ENCODE peak calls at places on chromosomes 6 and 20, in four cellular contexts. H is cardiac muscle cell, V is fibroblast of lung, Y is A549. J is an unnamed sample.

GRCh38 chr20:36179170-36179945 is 24.8 kb downstream of the EPB41L1 start:
- DNase-seq in H (no peak), V (no peak), Y (no peak), J (no peak)

GRCh38 chr20:33305591-33306057 is 22.6 kb downstream of the BPIFB1 start:
- DNase-seq in H (peak; percentile 14), V (no peak), Y (peak; percentile 35), J (no peak)

GRCh38 chr6:113920663-113921267 is 50.2 kb downstream of the HDAC2 start:
- DNase-seq in H (no peak), V (no peak), Y (no peak), J (no peak)

GRCh38 chr6:46014511-46015118 is 1.0 kb downstream of the CLIC5 start:
- DNase-seq in H (no peak), V (no peak), Y (no peak), J (no peak)

GRCh38 chr20:32534661-32535240 is 50.4 kb downstream of the NOL4L start:
- DNase-seq in H (no peak), V (no peak), Y (no peak), J (no peak)

GRCh38 chr20:16576219-16576618 is 3.0 kb upstream of the KIF16B start:
- DNase-seq in H (no peak), V (no peak), Y (peak; percentile 39), J (no peak)

GRCh38 chr20:38932457-38933120 is 6.4 kb downstream of the FAM83D start:
- DNase-seq in H (peak; percentile 92), V (peak; percentile 71), Y (no peak), J (no peak)

GRCh38 chr20:1894471-1894950 is 696 bp upstream of the SIRPA start:
- DNase-seq in H (peak; percentile 82), V (peak; percentile 73), Y (no peak), J (no peak)

GRCh38 chr20:48626226-48626937 is 201.4 kb downstream of the PREX1 start:
- DNase-seq in H (peak; percentile 25), V (peak; percentile 30), Y (no peak), J (no peak)

GRCh38 chr6:44084231-44085014 is 42.8 kb downstream of the MRPL14 start:
- DNase-seq in H (peak; percentile 37), V (peak; percentile 76), Y (no peak), J (no peak)

GRCh38 chr6:108597601-108598315 is 37.0 kb downstream of the FOXO3 start:
- DNase-seq in H (no peak), V (no peak), Y (no peak), J (no peak)

GRCh38 chr6:4895971-4896370 is 107.9 kb downstream of the RPP40 start:
- DNase-seq in H (no peak), V (no peak), Y (no peak), J (no peak)

GRCh38 chr20:1313236-1313964 is 15.5 kb downstream of the SDCBP2 start:
- DNase-seq in H (peak; percentile 89), V (peak; percentile 86), Y (peak; percentile 71), J (peak; percentile 57)

GRCh38 chr6:47047479-47048411 is 5.6 kb upstream of the ADGRF1 start:
- DNase-seq in H (peak; percentile 80), V (peak; percentile 79), Y (peak; percentile 83), J (peak; percentile 76)

GRCh38 chr6:125271486-125272159 is 30.1 kb downstream of the HDDC2 start:
- DNase-seq in H (no peak), V (no peak), Y (no peak), J (no peak)

GRCh38 chr6:40348591-40348990 is 238.6 kb downstream of the LRFN2 start:
- DNase-seq in H (no peak), V (no peak), Y (no peak), J (no peak)

GRCh38 chr6:168227840-168228239 is 91.7 kb downstream of the DACT2 start:
- DNase-seq in H (no peak), V (no peak), Y (no peak), J (no peak)

GRCh38 chr6:152267967-152268845 is 369.0 kb downstream of the SYNE1 start:
- DNase-seq in H (peak; percentile 41), V (peak; percentile 39), Y (peak; percentile 3), J (no peak)

GRCh38 chr6:61200444-61200843 is 1085.6 kb downstream of the KHDRBS2 start:
- DNase-seq in H (no peak), V (no peak), Y (no peak), J (no peak)

GRCh38 chr6:40205004-40205403 is 270.7 kb upstream of the MOCS1 start:
- DNase-seq in H (no peak), V (no peak), Y (no peak), J (no peak)

GRCh38 chr6:138601128-138601527 is 101.8 kb upstream of the NHSL1 start:
- DNase-seq in H (peak; percentile 36), V (peak; percentile 51), Y (no peak), J (no peak)

GRCh38 chr6:52718535-52718934 is 44.7 kb downstream of the GSTA2 start:
- DNase-seq in H (peak; percentile 38), V (peak; percentile 12), Y (no peak), J (no peak)

GRCh38 chr20:57662028-57662312 is 41.7 kb upstream of the ZBP1 start:
- DNase-seq in H (no peak), V (no peak), Y (no peak), J (no peak)

GRCh38 chr6:106702451-106703110 is 73.2 kb downstream of the QRSL1 start:
- DNase-seq in H (no peak), V (no peak), Y (no peak), J (no peak)

GRCh38 chr6:106700581-106700980 is 71.2 kb downstream of the QRSL1 start:
- DNase-seq in H (no peak), V (no peak), Y (no peak), J (no peak)

GRCh38 chr6:106702046-106702445 is 72.7 kb downstream of the QRSL1 start:
- DNase-seq in H (no peak), V (no peak), Y (no peak), J (no peak)

GRCh38 chr6:106704327-106704726 is 74.9 kb downstream of the QRSL1 start:
- DNase-seq in H (no peak), V (no peak), Y (no peak), J (no peak)

DNA sequence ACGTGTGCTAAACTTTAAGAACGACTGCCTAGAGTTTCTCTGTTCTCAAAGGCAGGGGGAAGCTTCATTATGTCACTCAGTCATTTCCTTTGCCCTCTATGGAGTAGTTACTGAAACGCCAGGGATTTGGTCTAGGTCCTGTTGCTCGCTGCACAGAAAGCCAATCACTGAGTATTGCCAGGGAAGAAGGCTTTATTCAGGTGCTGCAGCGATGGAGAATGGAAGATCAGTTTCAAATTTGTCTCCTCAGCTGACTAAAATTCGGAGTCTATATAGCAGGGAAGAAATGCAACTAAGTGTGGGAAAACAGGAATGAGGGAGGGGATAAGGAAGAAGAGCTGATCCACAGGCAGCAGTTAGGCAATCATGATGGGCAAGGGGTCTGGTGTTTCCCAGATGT is 75.8 kb downstream of the QRSL1 start:
- DNase-seq in H (no peak), V (no peak), Y (no peak), J (no peak)
- H3K4me1 ChIP-seq in H (no peaks in the 10 kb centered on the region), V (no peaks in the 10 kb centered on the region), Y (no peaks in the 10 kb centered on the region), J (peaks cover 3% of the 10 kb centered on the region)

GRCh38 chr6:158939255-158940170 is 60.5 kb downstream of the RSPH3 start:
- DNase-seq in H (no peak), V (no peak), Y (no peak), J (no peak)
- H3K4me3 ChIP-seq in H (no peak overlapping the region), V (no peak overlapping the region), Y (peak overlapping the region; percentile 24), J (no peak overlapping the region)

DNA sequence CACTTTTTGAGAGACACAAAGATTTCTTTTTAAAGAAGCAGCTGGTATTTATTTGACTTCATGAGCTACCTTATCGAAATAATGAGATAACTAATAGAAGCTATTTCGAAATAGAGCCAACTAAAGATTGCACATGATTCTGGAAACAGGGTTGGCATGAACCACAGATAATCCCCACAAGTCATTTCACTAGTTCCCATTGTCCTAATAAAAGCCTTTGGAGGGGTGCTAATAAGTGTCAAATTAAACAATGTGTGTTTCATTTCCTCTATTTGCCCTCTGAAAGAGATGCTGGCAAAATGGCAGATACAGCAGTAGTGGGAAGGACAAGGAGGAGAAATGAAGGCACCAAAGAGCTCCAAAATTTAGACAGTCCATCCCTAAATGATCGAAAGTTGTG is 78.6 kb upstream of the RIPOR2 start:
- DNase-seq in H (no peak), V (no peak), Y (no peak), J (no peak)
- H3K27ac ChIP-seq in H (no peak overlapping the region), V (no peak overlapping the region), Y (peak overlapping the region; percentile 34), J (no peak overlapping the region)

GRCh38 chr20:22385602-22386299 is 198.6 kb downstream of the FOXA2 start:
- DNase-seq in H (peak; percentile 54), V (no peak), Y (peak; percentile 74), J (no peak)
- H3K4me1 ChIP-seq in H (no peaks in the 10 kb centered on the region), V (no peaks in the 10 kb centered on the region), Y (peaks cover 54% of the 10 kb centered on the region), J (peaks cover 1% of the 10 kb centered on the region)

DNA sequence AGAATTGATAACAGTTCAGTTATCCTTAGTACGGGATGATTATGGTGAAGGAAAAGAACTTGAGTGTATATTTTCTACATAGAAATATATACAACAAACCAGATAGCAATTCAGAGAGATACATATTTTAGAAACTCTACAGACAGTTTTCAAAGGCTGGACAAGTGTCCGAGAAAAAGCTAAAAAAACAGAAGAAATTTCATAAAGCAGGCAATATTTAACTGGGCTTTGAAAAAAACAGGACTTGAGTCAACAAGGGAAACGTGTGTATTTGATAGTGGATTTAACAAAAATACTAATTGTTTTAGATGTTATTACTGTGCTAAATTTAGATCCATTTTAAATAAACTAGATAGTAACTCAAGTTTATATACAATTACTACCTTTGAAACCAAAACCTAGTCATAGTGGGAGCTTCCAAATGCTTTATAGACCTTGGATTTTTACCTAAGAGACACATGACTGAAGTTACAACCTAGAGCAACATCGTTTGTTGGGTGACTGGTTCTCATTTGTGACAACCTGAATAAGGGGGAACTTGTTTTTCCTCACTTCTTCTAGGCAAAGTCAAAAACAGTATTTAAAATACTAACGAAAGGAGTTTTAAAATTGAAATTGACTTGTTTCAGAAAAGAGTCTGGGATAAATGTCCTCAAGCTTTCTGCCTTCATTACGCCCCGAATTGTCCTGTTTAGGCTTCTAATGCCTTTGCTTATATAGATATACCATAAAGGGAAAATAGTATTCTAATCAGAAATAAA is 116.7 kb upstream of the PRSS16 start:
- DNase-seq in H (no peak), V (peak; percentile 14), Y (no peak), J (no peak)
- H3K4me3 ChIP-seq in H (peak overlapping the region; percentile 43), V (peak overlapping the region; percentile 42), Y (peak overlapping the region; percentile 75), J (peak overlapping the region; percentile 89)

GRCh38 chr20:62366370-62367135 is 559 bp downstream of the LAMA5 start:
- DNase-seq in H (no peak), V (no peak), Y (peak; percentile 65), J (no peak)
- H3K27ac ChIP-seq in H (peak overlapping the region; percentile 85), V (no peak overlapping the region), Y (peak overlapping the region; percentile 97), J (no peak overlapping the region)

GRCh38 chr20:45036044-45036755 is 64.7 kb downstream of the KCNS1 start:
- DNase-seq in H (peak; percentile 58), V (peak; percentile 85), Y (peak; percentile 56), J (no peak)

GRCh38 chr20:45039470-45039811 is 61.5 kb downstream of the KCNS1 start:
- DNase-seq in H (peak; percentile 63), V (peak; percentile 36), Y (no peak), J (no peak)

GRCh38 chr20:45037635-45038034 is 63.3 kb downstream of the KCNS1 start:
- DNase-seq in H (no peak), V (no peak), Y (no peak), J (no peak)

GRCh38 chr20:45038747-45039469 is 62.0 kb downstream of the KCNS1 start:
- DNase-seq in H (no peak), V (no peak), Y (no peak), J (no peak)

DNA sequence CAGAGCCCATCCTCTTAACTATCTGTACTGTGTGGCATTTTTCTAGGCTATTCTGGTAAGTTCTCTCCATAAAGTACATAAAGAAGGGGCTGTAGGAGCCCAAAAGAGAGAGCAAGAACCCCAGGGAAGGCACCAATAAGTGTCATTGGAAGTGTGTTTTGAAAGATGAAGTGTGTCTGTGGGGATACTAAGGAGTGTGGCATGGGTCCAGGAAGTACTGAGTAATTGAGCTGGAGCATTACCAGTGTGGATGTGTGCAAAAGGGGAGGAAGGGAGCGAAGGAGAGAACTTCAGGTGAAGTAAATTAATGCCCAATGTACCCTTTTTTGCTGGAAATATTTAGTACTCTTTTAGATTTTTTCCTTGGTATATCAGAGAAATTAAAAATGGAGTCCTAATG is 63.9 kb downstream of the KCNS1 start:
- DNase-seq in H (peak; percentile 77), V (peak; percentile 67), Y (no peak), J (no peak)
- H3K4me1 ChIP-seq in H (no peaks in the 10 kb centered on the region), V (peaks cover 4% of the 10 kb centered on the region), Y (peaks cover 47% of the 10 kb centered on the region), J (no peaks in the 10 kb centered on the region)